ENCODE peak calls at places on chromosomes 5 and 9, in eight cellular contexts. U is globus pallidus; A is NCI-H1105; X is fibroblast of pulmonary artery; E is activated T-helper 1 cell treated with Interleukin-2 at 50 U/mL for 16 hours; G is GM12865; N is stimulated activated CD8-positive, alpha-beta memory T cell treated with anti-CD3 and anti-CD28 coated beads, Interleukin-4, amount 100 ng/mL, for 1 hour; F is effector memory CD8-positive, alpha-beta T cell. Z is an unnamed sample.

GRCh38 chr5:3214396-3214795 is 381.2 kb upstream of the IRX1 start:
- DNase-seq in U (no peak), A (no peak), X (no peak), E (no peak), G (no peak), N (no peak), F (no peak), Z (no peak)

GRCh38 chr9:131960805-131961495 is 118.7 kb downstream of the MED27 start:
- DNase-seq in U (peak), A (no peak), X (no peak), E (no peak), G (no peak), N (no peak), F (no peak), Z (no peak)

GRCh38 chr5:179188636-179189035 is 128.5 kb downstream of the ZNF354C start:
- DNase-seq in U (no peak), A (no peak), X (no peak), E (no peak), G (no peak), N (no peak), F (no peak), Z (no peak)

GRCh38 chr9:96072930-96073329 is 197.4 kb downstream of the ERCC6L2 start:
- DNase-seq in U (no peak), A (no peak), X (no peak), E (no peak), G (no peak), N (no peak), F (no peak), Z (no peak)

GRCh38 chr5:65967288-65968066 is 41.1 kb downstream of the ERBIN start:
- DNase-seq in U (no peak), A (no peak), X (no peak), E (no peak), G (no peak), N (no peak), F (no peak), Z (no peak)

GRCh38 chr9:89638897-89639296 is 34.1 kb downstream of the GADD45G start:
- DNase-seq in U (no peak), A (no peak), X (no peak), E (no peak), G (no peak), N (no peak), F (no peak), Z (no peak)

GRCh38 chr5:79111387-79111959 is at the start of gene BHMT:
- DNase-seq in U (no peak), A (no peak), X (no peak), E (no peak), G (no peak), N (no peak), F (no peak), Z (no peak)

GRCh38 chr5:135309391-135310327 is 89.4 kb downstream of the MACROH2A1 start:
- DNase-seq in U (no peak), A (no peak), X (no peak), E (no peak), G (no peak), N (no peak), F (no peak), Z (no peak)

GRCh38 chr9:126317513-126317912 is 9.1 kb upstream of the MVB12B start:
- DNase-seq in U (peak), A (peak), X (no peak), E (peak), G (no peak), N (no peak), F (peak), Z (no peak)

GRCh38 chr5:96562614-96563013 is 99.6 kb upstream of the CAST start:
- DNase-seq in U (no peak), A (no peak), X (peak), E (no peak), G (no peak), N (no peak), F (no peak), Z (no peak)

GRCh38 chr5:2140501-2140900 is 257.8 kb upstream of the IRX4 start:
- DNase-seq in U (no peak), A (no peak), X (no peak), E (no peak), G (no peak), N (no peak), F (no peak), Z (no peak)

GRCh38 chr5:56161927-56162326 is 71.2 kb downstream of the ANKRD55 start:
- DNase-seq in U (no peak), A (no peak), X (no peak), E (no peak), G (no peak), N (no peak), F (no peak), Z (no peak)

GRCh38 chr9:21070887-21071286 is 6.9 kb downstream of the IFNB1 start:
- DNase-seq in U (no peak), A (no peak), X (peak), E (no peak), G (no peak), N (no peak), F (no peak), Z (no peak)

GRCh38 chr9:85053206-85053605 is 383.7 kb downstream of the NTRK2 start:
- DNase-seq in U (no peak), A (no peak), X (no peak), E (no peak), G (no peak), N (no peak), F (no peak), Z (no peak)

GRCh38 chr5:169162407-169162806 is 138.5 kb downstream of the SLIT3 start:
- DNase-seq in U (no peak), A (no peak), X (peak), E (no peak), G (no peak), N (no peak), F (no peak), Z (no peak)

GRCh38 chr5:87252283-87252605 is 15.4 kb upstream of the RASA1 start:
- DNase-seq in U (no peak), A (no peak), X (no peak), E (no peak), G (no peak), N (no peak), F (no peak), Z (no peak)

GRCh38 chr9:14961372-14962068 is 51.3 kb upstream of the FREM1 start:
- DNase-seq in U (no peak), A (no peak), X (no peak), E (no peak), G (peak), N (no peak), F (no peak), Z (no peak)

GRCh38 chr5:163459465-163459887 is 426 bp downstream of the NUDCD2 start:
- DNase-seq in U (no peak), A (no peak), X (no peak), E (no peak), G (no peak), N (no peak), F (no peak), Z (peak)

GRCh38 chr9:22649384-22649783 is 202.8 kb downstream of the DMRTA1 start:
- DNase-seq in U (no peak), A (no peak), X (peak), E (no peak), G (no peak), N (no peak), F (no peak), Z (no peak)

GRCh38 chr5:40570408-40571129 is 109.1 kb upstream of the PTGER4 start:
- DNase-seq in U (no peak), A (no peak), X (peak), E (no peak), G (peak), N (no peak), F (no peak), Z (no peak)

GRCh38 chr5:40223884-40224402 is 455.8 kb upstream of the PTGER4 start:
- DNase-seq in U (no peak), A (no peak), X (peak), E (no peak), G (peak), N (no peak), F (no peak), Z (no peak)

GRCh38 chr5:151793358-151793757 is 21.6 kb downstream of the G3BP1 start:
- DNase-seq in U (no peak), A (no peak), X (no peak), E (no peak), G (no peak), N (no peak), F (no peak), Z (no peak)

GRCh38 chr5:56900858-56901578 is 8.4 kb upstream of the SETD9 start:
- DNase-seq in U (peak), A (no peak), X (peak), E (no peak), G (peak), N (peak), F (peak), Z (peak)

GRCh38 chr5:11069041-11069440 is 308.0 kb upstream of the DAP start:
- DNase-seq in U (no peak), A (no peak), X (no peak), E (no peak), G (no peak), N (no peak), F (no peak), Z (no peak)

GRCh38 chr5:156356238-156356637 is 29.3 kb downstream of the SGCD start:
- DNase-seq in U (no peak), A (no peak), X (peak), E (no peak), G (peak), N (no peak), F (no peak), Z (peak)

GRCh38 chr5:96279796-96280542 is 153.1 kb downstream of the PCSK1 start:
- DNase-seq in U (no peak), A (no peak), X (peak), E (no peak), G (peak), N (no peak), F (no peak), Z (no peak)

Z was measured in NCI-H510A treated with DMSO at 0.1 percent for 48 hours.